ENCODE peak calls at places on chromosomes 16 and 17, in nine cellular contexts. Z, W, I, B, C, Y, J, F and N are unnamed samples.
A peak's percentile ranks its signal among the peaks of the same experiment; 100 is the strongest.

GRCh38 chr16:83936581-83937165 is 16.4 kb upstream of the OSGIN1 start:
- DNase-seq in Z (no peak), W (no peak), I (no peak), B (no peak), C (no peak), Y (no peak), J (no peak), F (no peak), N (no peak)

GRCh38 chr17:61467416-61468262 is 15.4 kb downstream of the TBX4 start:
- DNase-seq in Z (peak; percentile 37), W (peak; percentile 53), I (peak; percentile 30), B (peak; percentile 68), C (no peak), Y (no peak), J (no peak), F (no peak), N (no peak)

GRCh38 chr17:2719861-2720260 is 8.3 kb upstream of the CLUH start:
- DNase-seq in Z (no peak), W (no peak), I (no peak), B (no peak), C (no peak), Y (no peak), J (no peak), F (no peak), N (no peak)

GRCh38 chr16:56617212-56618085 is 8.1 kb upstream of the MT1E start:
- DNase-seq in Z (peak; percentile 62), W (peak; percentile 81), I (peak; percentile 67), B (peak; percentile 83), C (peak; percentile 18), Y (no peak), J (peak; percentile 47), F (no peak), N (no peak)

GRCh38 chr17:28193241-28193640 is 125.8 kb upstream of the TMEM97 start:
- DNase-seq in Z (no peak), W (peak; percentile 70), I (peak; percentile 24), B (peak; percentile 24), C (no peak), Y (no peak), J (no peak), F (no peak), N (no peak)

GRCh38 chr17:79479876-79480275 is 131.0 kb downstream of the RBFOX3 start:
- DNase-seq in Z (no peak), W (no peak), I (no peak), B (no peak), C (no peak), Y (no peak), J (no peak), F (no peak), N (no peak)

GRCh38 chr17:8151641-8152111 is 528 bp downstream of the PER1 start:
- DNase-seq in Z (peak; percentile 71), W (peak; percentile 94), I (peak; percentile 86), B (peak; percentile 79), C (no peak), Y (no peak), J (no peak), F (no peak), N (no peak)

GRCh38 chr17:42025191-42025579 is 5.3 kb downstream of the NKIRAS2 start:
- DNase-seq in Z (no peak), W (no peak), I (no peak), B (no peak), C (no peak), Y (no peak), J (no peak), F (no peak), N (no peak)

GRCh38 chr17:75698659-75699058 is 22.6 kb upstream of the ITGB4 start:
- DNase-seq in Z (no peak), W (no peak), I (no peak), B (peak; percentile 63), C (no peak), Y (no peak), J (no peak), F (no peak), N (no peak)

GRCh38 chr16:14464192-14464591 is 165.9 kb downstream of the PARN start:
- DNase-seq in Z (no peak), W (no peak), I (no peak), B (no peak), C (no peak), Y (no peak), J (no peak), F (no peak), N (no peak)

GRCh38 chr17:43900183-43900857 is 7.0 kb downstream of the MPP2 start:
- DNase-seq in Z (peak; percentile 68), W (peak; percentile 89), I (peak; percentile 83), B (peak; percentile 88), C (peak; percentile 71), Y (no peak), J (peak; percentile 88), F (peak; percentile 87), N (peak; percentile 65)

GRCh38 chr17:10612957-10613744 is 44.0 kb downstream of the MYH3 start:
- DNase-seq in Z (peak; percentile 33), W (no peak), I (no peak), B (no peak), C (no peak), Y (no peak), J (no peak), F (no peak), N (no peak)

GRCh38 chr16:11325404-11326083 is 19.7 kb upstream of the RMI2 start:
- DNase-seq in Z (no peak), W (no peak), I (no peak), B (no peak), C (no peak), Y (no peak), J (peak; percentile 28), F (no peak), N (no peak)

GRCh38 chr16:85479972-85480726 is 133.0 kb upstream of the GSE1 start:
- DNase-seq in Z (no peak), W (peak; percentile 75), I (peak; percentile 32), B (peak; percentile 81), C (no peak), Y (no peak), J (no peak), F (peak; percentile 87), N (no peak)

GRCh38 chr16:84484579-84485254 is 19.7 kb downstream of the MEAK7 start:
- DNase-seq in Z (peak; percentile 56), W (no peak), I (peak; percentile 62), B (peak; percentile 65), C (no peak), Y (no peak), J (no peak), F (peak; percentile 11), N (no peak)

GRCh38 chr17:4365628-4366311 is 705 bp downstream of the UBE2G1 start:
- DNase-seq in Z (peak; percentile 16), W (peak; percentile 64), I (peak; percentile 16), B (peak; percentile 51), C (no peak), Y (no peak), J (peak; percentile 43), F (peak; percentile 46), N (no peak)

GRCh38 chr17:6544770-6545169 is 11.6 kb downstream of the PITPNM3 start:
- DNase-seq in Z (no peak), W (peak; percentile 22), I (no peak), B (no peak), C (no peak), Y (no peak), J (no peak), F (no peak), N (no peak)

GRCh38 chr16:50644730-50645129 is 36.4 kb downstream of the SNX20 start:
- DNase-seq in Z (no peak), W (no peak), I (peak; percentile 44), B (peak; percentile 24), C (peak; percentile 28), Y (no peak), J (peak; percentile 43), F (no peak), N (peak; percentile 13)

GRCh38 chr16:24052466-24053324 is 203.4 kb upstream of the CACNG3 start:
- DNase-seq in Z (no peak), W (no peak), I (no peak), B (no peak), C (no peak), Y (no peak), J (no peak), F (no peak), N (no peak)

GRCh38 chr16:15765880-15766279 is 90.9 kb downstream of the MYH11 start:
- DNase-seq in Z (no peak), W (no peak), I (peak; percentile 40), B (peak; percentile 55), C (no peak), Y (no peak), J (no peak), F (peak; percentile 68), N (peak; percentile 26)

GRCh38 chr16:53805747-53806146 is 101.8 kb downstream of the FTO start:
- DNase-seq in Z (no peak), W (no peak), I (no peak), B (no peak), C (no peak), Y (no peak), J (no peak), F (no peak), N (no peak)

GRCh38 chr17:68019675-68020450 is 15.7 kb upstream of the KPNA2 start:
- DNase-seq in Z (peak; percentile 96), W (peak; percentile 96), I (peak; percentile 97), B (peak; percentile 96), C (peak; percentile 89), Y (peak; percentile 72), J (peak; percentile 96), F (peak; percentile 76), N (peak; percentile 99)

GRCh38 chr17:15981646-15982580 is 17.6 kb downstream of the ZSWIM7 start:
- DNase-seq in Z (peak; percentile 44), W (no peak), I (no peak), B (no peak), C (no peak), Y (no peak), J (no peak), F (no peak), N (no peak)

GRCh38 chr16:80231888-80232287 is 308.9 kb upstream of the DYNLRB2 start:
- DNase-seq in Z (peak; percentile 90), W (no peak), I (no peak), B (no peak), C (no peak), Y (no peak), J (no peak), F (no peak), N (no peak)

GRCh38 chr16:69865701-69866100 is 85.4 kb upstream of the CLEC18A start:
- DNase-seq in Z (peak; percentile 83), W (no peak), I (no peak), B (no peak), C (no peak), Y (no peak), J (no peak), F (no peak), N (no peak)

GRCh38 chr17:56867948-56868376 is 34.0 kb downstream of the DGKE start:
- DNase-seq in Z (no peak), W (no peak), I (no peak), B (no peak), C (no peak), Y (no peak), J (no peak), F (no peak), N (no peak)

GRCh38 chr16:27408012-27408601 is 6.1 kb downstream of the IL21R start:
- DNase-seq in Z (peak; percentile 69), W (no peak), I (no peak), B (no peak), C (no peak), Y (no peak), J (no peak), F (no peak), N (no peak)

GRCh38 chr17:9410737-9411136 is 164.9 kb downstream of the STX8 start:
- DNase-seq in Z (no peak), W (no peak), I (no peak), B (no peak), C (no peak), Y (no peak), J (no peak), F (no peak), N (no peak)